ENCODE peak calls at places on chromosomes 16 and 17, in four cellular contexts. Q, V, P and D are unnamed samples.

GRCh38 chr17:7842950-7843535 is 9.0 kb downstream of the KDM6B start:
- DNase-seq in Q (peak; percentile 89), V (no peak), P (peak; percentile 94), D (peak; percentile 50)

GRCh38 chr16:78503501-78504110 is 404.2 kb downstream of the WWOX start:
- DNase-seq in Q (no peak), V (peak; percentile 30), P (peak; percentile 11), D (no peak)

GRCh38 chr17:65576939-65577338 is 15.5 kb upstream of the AXIN2 start:
- DNase-seq in Q (no peak), V (no peak), P (no peak), D (no peak)

GRCh38 chr17:57889892-57890856 is 40.3 kb upstream of the MRPS23 start:
- DNase-seq in Q (peak; percentile 93), V (no peak), P (peak; percentile 86), D (peak; percentile 80)

GRCh38 chr17:27530791-27531391 is 74.6 kb downstream of the KSR1 start:
- DNase-seq in Q (no peak), V (no peak), P (peak; percentile 64), D (peak; percentile 76)

GRCh38 chr16:477758-478157 is 49.8 kb upstream of the CAPN15 start:
- DNase-seq in Q (no peak), V (no peak), P (no peak), D (no peak)

GRCh38 chr17:885971-886571 is 93.5 kb downstream of the NXN start:
- DNase-seq in Q (no peak), V (no peak), P (no peak), D (peak; percentile 77)

GRCh38 chr17:13775450-13775849 is 173.7 kb upstream of the HS3ST3A1 start:
- DNase-seq in Q (no peak), V (no peak), P (no peak), D (no peak)

GRCh38 chr17:57574040-57574513 is 171.0 kb downstream of the CCDC182 start:
- DNase-seq in Q (no peak), V (no peak), P (peak; percentile 43), D (peak; percentile 27)

GRCh38 chr17:13699261-13699660 is 97.5 kb upstream of the HS3ST3A1 start:
- DNase-seq in Q (no peak), V (no peak), P (no peak), D (no peak)

GRCh38 chr17:3474212-3474611 is 1.6 kb upstream of the ASPA start:
- DNase-seq in Q (no peak), V (no peak), P (no peak), D (no peak)

GRCh38 chr16:71840052-71840451 is 5.7 kb upstream of the ATXN1L start:
- DNase-seq in Q (no peak), V (no peak), P (no peak), D (no peak)

GRCh38 chr17:42177684-42178083 is 3.3 kb downstream of the KCNH4 start:
- DNase-seq in Q (no peak), V (no peak), P (no peak), D (no peak)

GRCh38 chr17:2621241-2621640 is 27.8 kb downstream of the PAFAH1B1 start:
- DNase-seq in Q (no peak), V (no peak), P (peak; percentile 20), D (no peak)

GRCh38 chr16:82744958-82745357 is 118.2 kb downstream of the CDH13 start:
- DNase-seq in Q (no peak), V (no peak), P (no peak), D (no peak)

GRCh38 chr16:51407921-51408320 is 256.9 kb upstream of the SALL1 start:
- DNase-seq in Q (no peak), V (no peak), P (no peak), D (no peak)

GRCh38 chr17:74715144-74715543 is 2.4 kb upstream of the CD300LF start:
- DNase-seq in Q (peak; percentile 20), V (no peak), P (no peak), D (no peak)

GRCh38 chr17:30821751-30822723 is 2.5 kb downstream of the CRLF3 start:
- DNase-seq in Q (no peak), V (no peak), P (no peak), D (no peak)
- H3K4me3 ChIP-seq in Q (no peak overlapping the region), V (peak overlapping the region; percentile 81), P (no peak overlapping the region), D (peak overlapping the region; percentile 80)

DNA sequence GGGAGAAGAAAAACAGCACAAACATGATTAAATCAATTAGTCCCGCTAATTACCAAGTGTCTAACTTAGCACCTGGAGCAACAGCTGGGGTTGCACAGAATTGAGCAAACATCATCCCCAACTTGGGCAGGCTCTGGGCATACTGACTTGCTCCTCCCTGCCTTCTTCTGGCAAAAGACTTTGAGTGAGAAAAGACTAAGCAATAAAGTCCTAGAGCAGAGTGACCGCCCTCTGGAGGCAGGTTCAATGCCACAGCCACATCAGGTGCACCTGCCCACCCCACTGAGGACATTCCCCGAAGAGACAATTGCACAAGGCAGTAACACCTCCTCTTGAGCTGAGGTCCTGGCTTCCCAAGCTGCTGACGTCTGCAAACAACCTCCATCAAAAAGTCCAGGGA is 358.3 kb downstream of the SOX9 start:
- DNase-seq in Q (peak; percentile 28), V (no peak), P (no peak), D (no peak)
- TF ChIP-seq CTCF in Q (no peak), V (peak; percentile 39), P (no peak), D (no peak)

GRCh38 chr17:40404003-40404402 is 13.7 kb downstream of the TOP2A start:
- DNase-seq in Q (no peak), V (no peak), P (no peak), D (no peak)
- H3K36me3 ChIP-seq in Q (no peaks in the 10 kb centered on the region), V (peaks cover 9% of the 10 kb centered on the region), P (peaks cover 4% of the 10 kb centered on the region), D (no peaks in the 10 kb centered on the region)

DNA sequence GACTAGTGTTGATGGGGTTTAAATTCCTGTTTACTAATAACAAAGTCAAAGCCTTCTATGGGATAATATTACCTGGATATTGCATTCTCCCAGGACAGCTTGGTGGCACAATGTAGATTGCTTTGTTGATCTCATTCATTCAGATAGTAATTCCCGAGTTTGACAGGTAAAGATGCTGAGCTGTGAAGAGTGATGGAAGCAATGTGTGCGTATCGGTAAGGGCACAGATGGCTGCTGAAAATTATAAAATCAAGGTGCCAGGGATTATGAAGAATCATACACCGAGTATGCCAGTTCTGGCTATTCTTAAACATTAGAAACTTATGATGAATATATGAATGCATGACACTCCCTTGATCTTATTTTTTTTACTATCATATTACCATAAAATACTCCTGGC is 100.6 kb upstream of the CNTNAP4 start:
- DNase-seq in Q (no peak), V (no peak), P (no peak), D (no peak)
- H3K4me3 ChIP-seq in Q (no peak overlapping the region), V (no peak overlapping the region), P (no peak overlapping the region), D (no peak overlapping the region)

DNA sequence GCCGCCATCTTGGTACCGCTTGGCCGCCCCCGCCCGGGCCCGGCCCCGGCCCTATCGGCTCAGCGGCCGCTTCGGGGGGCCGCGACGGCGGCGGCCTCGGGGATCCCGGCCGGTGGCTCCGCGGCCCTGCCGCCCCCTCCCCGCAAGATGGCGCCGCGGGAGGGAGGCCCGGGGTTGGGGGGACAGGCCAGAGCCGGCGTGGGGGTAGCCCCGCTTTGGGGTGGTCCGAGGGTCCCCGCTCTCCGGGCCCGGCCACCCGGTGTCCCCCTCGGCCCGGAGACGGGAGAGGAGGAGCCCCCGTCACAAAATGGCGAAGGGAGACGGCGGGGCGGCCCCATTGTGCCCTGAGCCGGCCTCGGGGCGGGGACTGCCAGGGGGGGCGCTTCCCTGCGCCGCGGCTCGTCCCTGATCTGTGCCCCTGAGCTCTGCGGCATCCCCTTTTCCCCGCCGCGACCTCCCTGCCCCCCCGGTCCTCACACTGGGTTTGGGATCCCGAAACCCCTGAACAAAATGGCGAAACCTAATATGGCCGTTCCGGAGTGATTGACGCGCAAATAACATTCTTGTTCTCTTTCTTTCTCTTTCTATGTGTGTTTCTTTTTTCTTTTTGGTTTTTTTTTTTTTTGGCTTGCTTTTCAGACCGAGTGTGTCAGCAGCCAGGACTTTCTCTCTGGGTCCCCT is 978 bp downstream of the HAPSTR1 start:
- DNase-seq in Q (peak; percentile 88), V (peak; percentile 62), P (no peak), D (no peak)
- TF ChIP-seq CTCF in Q (no peak), V (no peak), P (peak; percentile 17), D (no peak)

GRCh38 chr17:16123531-16123930 is 91.8 kb downstream of the NCOR1 start:
- DNase-seq in Q (no peak), V (no peak), P (no peak), D (no peak)
- H3K36me3 ChIP-seq in Q (peaks cover 21% of the 10 kb centered on the region), V (peaks cover 4% of the 10 kb centered on the region), P (peaks cover 30% of the 10 kb centered on the region), D (peaks cover 36% of the 10 kb centered on the region)